ENCODE peak calls at places on chromosomes 12 and 14, in six cellular contexts. B is LHCN-M2, Z is Calu3, X is fibroblast of the aortic adventitia, W is stromal cell of bone marrow, I is NCI-H2081. R is an unnamed sample.

GRCh38 chr12:46343122-46343852 is 29.3 kb downstream of the SLC38A2 start:
- DNase-seq in Z (no peak), X (no peak), I (no peak), W (no peak), B (no peak), R (no peak)

GRCh38 chr14:32469388-32470160 is 140.5 kb downstream of the AKAP6 start:
- DNase-seq in I (peak; percentile 5), X (peak; percentile 79), B (peak; percentile 66), Z (no peak), W (peak; percentile 44), R (peak; percentile 57)

GRCh38 chr12:56836317-56836716 is 73.2 kb downstream of the HSD17B6 start:
- DNase-seq in Z (peak; percentile 5), I (no peak), W (no peak), B (peak; percentile 77), X (peak; percentile 23), R (peak; percentile 41)

GRCh38 chr14:22689186-22689585 is 45.0 kb upstream of the OR6J1 start:
- DNase-seq in I (no peak), B (peak; percentile 99), W (peak; percentile 67), X (peak; percentile 98), Z (no peak), R (peak; percentile 80)

GRCh38 chr12:51700887-51701286 is 109.9 kb downstream of the SCN8A start:
- DNase-seq in W (no peak), B (no peak), X (no peak), Z (no peak), I (no peak), R (no peak)

GRCh38 chr14:32367501-32367900 is 38.4 kb downstream of the AKAP6 start:
- DNase-seq in W (peak; percentile 28), Z (no peak), X (peak; percentile 47), B (peak; percentile 34), I (no peak), R (no peak)

GRCh38 chr14:61927015-61927414 is 164.8 kb downstream of the SNAPC1 start:
- DNase-seq in X (peak; percentile 20), I (no peak), B (no peak), Z (no peak), W (peak; percentile 23), R (no peak)

GRCh38 chr12:85301054-85301453 is 21.0 kb downstream of the ALX1 start:
- DNase-seq in I (no peak), B (no peak), X (no peak), Z (no peak), W (no peak), R (no peak)

GRCh38 chr12:28232212-28232928 is 42.1 kb downstream of the CCDC91 start:
- DNase-seq in W (no peak), I (no peak), Z (no peak), X (no peak), B (no peak), R (no peak)

GRCh38 chr14:80403036-80403435 is 191.7 kb upstream of the DIO2 start:
- DNase-seq in X (no peak), Z (no peak), B (no peak), I (no peak), W (no peak), R (no peak)

GRCh38 chr12:119180380-119181040 is 1.8 kb downstream of the HSPB8 start:
- DNase-seq in Z (no peak), W (peak; percentile 38), B (peak; percentile 32), X (peak; percentile 74), I (no peak), R (no peak)

GRCh38 chr12:107159384-107159900 is 66.1 kb upstream of the CRY1 start:
- DNase-seq in Z (no peak), B (no peak), W (no peak), I (no peak), X (no peak), R (no peak)

GRCh38 chr12:131547560-131547959 is 163.3 kb upstream of the SFSWAP start:
- DNase-seq in W (no peak), I (no peak), X (no peak), Z (no peak), B (no peak), R (no peak)

GRCh38 chr14:42671636-42672035 is 1065.0 kb downstream of the LRFN5 start:
- DNase-seq in Z (no peak), W (no peak), I (no peak), B (no peak), X (no peak), R (no peak)

GRCh38 chr12:5586201-5586600 is 154.3 kb downstream of the NTF3 start:
- DNase-seq in W (peak; percentile 8), I (no peak), B (peak; percentile 6), X (no peak), Z (no peak), R (no peak)

GRCh38 chr12:11986165-11986564 is 84.6 kb upstream of the BCL2L14 start:
- DNase-seq in Z (no peak), B (no peak), I (no peak), X (no peak), W (no peak), R (no peak)

GRCh38 chr12:5648692-5649338 is 216.9 kb downstream of the NTF3 start:
- DNase-seq in I (peak; percentile 43), Z (peak; percentile 1), X (no peak), W (peak; percentile 8), B (peak; percentile 7), R (peak; percentile 27)

GRCh38 chr14:50357124-50357523 is 39.6 kb downstream of the CDKL1 start:
- DNase-seq in Z (no peak), I (no peak), W (no peak), B (no peak), X (no peak), R (no peak)

GRCh38 chr12:124554429-124555029 is 12.9 kb downstream of the NCOR2 start:
- DNase-seq in X (no peak), B (no peak), Z (no peak), I (no peak), W (no peak), R (no peak)

GRCh38 chr14:93185333-93185688 is 194 bp downstream of the LYSET start:
- DNase-seq in X (peak; percentile 14), B (no peak), I (no peak), W (no peak), Z (no peak), R (no peak)

R was measured in A673.